ENCODE peak calls at places on chromosomes 3 and 15, in four cellular contexts. N is K562, M is GM12878, Z is HepG2. R is an unnamed sample.

GRCh38 chr3:32870373-32871091 is 52.7 kb downstream of the TRIM71 start:
- DNase-seq in N (no peak), M (no peak), Z (no peak), R (no peak)

GRCh38 chr3:141828487-141829284 is 47.8 kb upstream of the ATP1B3 start:
- DNase-seq in N (no peak), M (no peak), Z (no peak), R (no peak)

GRCh38 chr3:48966876-48967361 is 23.1 kb upstream of the P4HTM start:
- DNase-seq in N (no peak), M (no peak), Z (no peak), R (no peak)

GRCh38 chr3:114809668-114810413 is 337.2 kb downstream of the ZBTB20 start:
- DNase-seq in N (no peak), M (peak), Z (peak), R (no peak)

GRCh38 chr3:97823503-97824004 is 1.7 kb downstream of the CRYBG3 start:
- DNase-seq in N (no peak), M (no peak), Z (no peak), R (no peak)

GRCh38 chr15:73127302-73127936 is 75.2 kb downstream of the NEO1 start:
- DNase-seq in N (peak), M (peak), Z (peak), R (peak)

GRCh38 chr3:78402720-78403119 is 1362.8 kb downstream of the ROBO2 start:
- DNase-seq in N (no peak), M (no peak), Z (no peak), R (no peak)

GRCh38 chr3:73143821-73144237 is 82.4 kb downstream of the EBLN2 start:
- DNase-seq in N (peak), M (no peak), Z (no peak), R (no peak)

GRCh38 chr3:126753191-126754160 is 49.4 kb downstream of the CHCHD6 start:
- DNase-seq in N (no peak), M (no peak), Z (peak), R (no peak)

GRCh38 chr15:33013827-33014445 is 180.6 kb downstream of the FMN1 start:
- DNase-seq in N (no peak), M (no peak), Z (no peak), R (peak)

GRCh38 chr15:90934949-90935751 is at the start of gene UNC45A:
- DNase-seq in N (peak), M (peak), Z (peak), R (peak)

GRCh38 chr3:197364410-197365071 is 66.1 kb upstream of the DLG1 start:
- DNase-seq in N (no peak), M (no peak), Z (peak), R (no peak)

GRCh38 chr3:160008979-160009378 is 20.3 kb downstream of the IL12A start:
- DNase-seq in N (no peak), M (no peak), Z (no peak), R (no peak)

GRCh38 chr15:49620174-49620573 is 444 bp downstream of the FAM227B start:
- DNase-seq in N (no peak), M (no peak), Z (no peak), R (peak)

GRCh38 chr15:65189102-65189740 is 4.1 kb upstream of the CLPX start:
- DNase-seq in N (peak), M (no peak), Z (peak), R (peak)

GRCh38 chr15:57680021-57680420 is 26.5 kb upstream of the POLR2M start:
- DNase-seq in N (no peak), M (no peak), Z (no peak), R (peak)

GRCh38 chr15:62726461-62726860 is 316.1 kb upstream of the TPM1 start:
- DNase-seq in N (no peak), M (no peak), Z (no peak), R (no peak)

GRCh38 chr15:42348083-42348482 is 11.2 kb upstream of the CAPN3 start:
- DNase-seq in N (no peak), M (no peak), Z (no peak), R (no peak)

GRCh38 chr3:19946291-19946831 is 536 bp upstream of the RAB5A start:
- DNase-seq in N (no peak), M (no peak), Z (no peak), R (peak)

GRCh38 chr15:94229591-94230365 is 1.6 kb upstream of the MCTP2 start:
- DNase-seq in N (no peak), M (peak), Z (no peak), R (no peak)

GRCh38 chr3:155771126-155771525 is 26.3 kb upstream of the PLCH1 start:
- DNase-seq in N (no peak), M (no peak), Z (no peak), R (no peak)

GRCh38 chr3:139430467-139430866 is 41.0 kb upstream of the COPB2 start:
- DNase-seq in N (no peak), M (no peak), Z (no peak), R (no peak)

GRCh38 chr3:60086811-60087210 is 1037.0 kb upstream of the CFAP20DC start:
- DNase-seq in N (peak), M (peak), Z (peak), R (no peak)

GRCh38 chr3:77189684-77190083 is 149.8 kb downstream of the ROBO2 start:
- DNase-seq in N (no peak), M (no peak), Z (no peak), R (no peak)

GRCh38 chr3:158775001-158775400 is 26.9 kb upstream of the MFSD1 start:
- DNase-seq in N (no peak), M (no peak), Z (no peak), R (no peak)

GRCh38 chr3:51955175-51955892 is at the start of gene GPR62:
- DNase-seq in N (no peak), M (no peak), Z (no peak), R (no peak)

GRCh38 chr3:51957520-51958205 is 2.5 kb downstream of the GPR62 start:
- DNase-seq in N (no peak), M (no peak), Z (no peak), R (no peak)

GRCh38 chr3:51954120-51954519 is 1.1 kb upstream of the GPR62 start:
- DNase-seq in N (no peak), M (no peak), Z (no peak), R (no peak)

GRCh38 chr3:51954713-51955112 is 468 bp upstream of the GPR62 start:
- DNase-seq in N (no peak), M (no peak), Z (no peak), R (no peak)

DNA sequence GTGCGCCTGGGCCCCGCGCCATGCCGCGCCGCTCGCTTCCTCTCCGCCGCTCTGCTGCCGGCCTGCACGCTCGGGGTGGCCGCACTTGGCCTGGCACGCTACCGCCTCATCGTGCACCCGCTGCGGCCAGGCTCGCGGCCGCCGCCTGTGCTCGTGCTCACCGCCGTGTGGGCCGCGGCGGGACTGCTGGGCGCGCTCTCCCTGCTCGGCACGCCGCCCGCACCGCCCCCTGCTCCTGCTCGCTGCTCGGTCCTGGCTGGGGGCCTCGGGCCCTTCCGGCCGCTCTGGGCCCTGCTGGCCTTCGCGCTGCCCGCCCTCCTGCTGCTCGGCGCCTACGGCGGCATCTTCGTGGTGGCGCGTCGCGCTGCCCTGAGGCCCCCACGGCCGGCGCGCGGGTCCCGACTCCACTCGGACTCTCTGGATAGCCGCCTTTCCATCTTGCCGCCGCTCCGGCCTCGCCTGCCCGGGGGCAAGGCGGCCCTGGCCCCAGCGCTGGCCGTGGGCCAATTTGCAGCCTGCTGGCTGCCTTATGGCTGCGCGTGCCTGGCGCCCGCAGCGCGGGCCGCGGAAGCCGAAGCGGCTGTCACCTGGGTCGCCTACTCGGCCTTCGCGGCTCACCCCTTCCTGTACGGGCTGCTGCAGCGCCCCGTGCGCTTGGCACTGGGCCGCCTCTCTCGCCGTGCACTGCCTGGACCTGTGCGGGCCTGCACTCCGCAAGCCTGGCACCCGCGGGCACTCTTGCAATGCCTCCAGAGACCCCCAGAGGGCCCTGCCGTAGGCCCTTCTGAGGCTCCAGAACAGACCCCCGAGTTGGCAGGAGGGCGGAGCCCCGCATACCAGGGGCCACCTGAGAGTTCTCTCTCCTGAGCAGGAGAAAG is 951 bp downstream of the GPR62 start:
- DNase-seq in N (no peak), M (no peak), Z (no peak), R (no peak)
- TF ChIP-seq JUNB in N (no peak), M (no peak), Z (no peak), R (no peak)

GRCh38 chr3:138351916-138352555 is 3.7 kb downstream of the MRAS start:
- DNase-seq in N (no peak), M (no peak), Z (no peak), R (no peak)
- H3K4me3 ChIP-seq in N (no peak), M (no peak), Z (no peak), R (no peak)

DNA sequence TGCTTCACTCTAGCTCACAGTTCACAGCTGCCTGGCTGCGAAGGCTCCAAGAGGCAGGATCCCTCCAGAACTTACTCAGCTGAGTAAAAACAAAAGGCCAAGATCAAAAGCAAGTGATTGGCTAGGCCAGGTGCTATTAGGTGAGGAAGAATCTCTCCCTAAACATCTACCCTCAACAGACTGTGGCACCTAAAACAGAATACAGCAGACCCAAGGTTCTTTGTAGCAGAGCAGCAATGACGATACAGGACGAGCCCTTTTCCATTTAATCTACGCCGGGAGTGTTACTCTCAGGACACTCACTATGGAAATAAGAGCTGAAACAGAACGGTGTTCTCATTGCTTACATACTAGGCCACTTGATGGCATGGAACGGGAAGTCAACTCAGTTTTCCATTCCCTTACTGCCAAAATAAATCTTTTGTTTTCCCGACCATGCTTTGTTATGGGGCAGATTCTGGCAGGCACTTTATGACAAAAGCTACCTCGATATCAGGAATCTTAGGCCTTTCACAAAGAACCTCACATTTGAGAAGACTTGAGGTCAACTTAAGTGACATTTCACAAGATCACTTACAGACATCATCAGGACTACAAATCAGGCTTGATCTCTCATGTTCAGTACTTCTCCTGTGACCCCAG is 830 bp downstream of the ICE2 start:
- DNase-seq in N (no peak), M (peak), Z (peak), R (peak)
- TF ChIP-seq MAX in N (no peak), M (no peak), Z (no peak), R (no peak)

DNA sequence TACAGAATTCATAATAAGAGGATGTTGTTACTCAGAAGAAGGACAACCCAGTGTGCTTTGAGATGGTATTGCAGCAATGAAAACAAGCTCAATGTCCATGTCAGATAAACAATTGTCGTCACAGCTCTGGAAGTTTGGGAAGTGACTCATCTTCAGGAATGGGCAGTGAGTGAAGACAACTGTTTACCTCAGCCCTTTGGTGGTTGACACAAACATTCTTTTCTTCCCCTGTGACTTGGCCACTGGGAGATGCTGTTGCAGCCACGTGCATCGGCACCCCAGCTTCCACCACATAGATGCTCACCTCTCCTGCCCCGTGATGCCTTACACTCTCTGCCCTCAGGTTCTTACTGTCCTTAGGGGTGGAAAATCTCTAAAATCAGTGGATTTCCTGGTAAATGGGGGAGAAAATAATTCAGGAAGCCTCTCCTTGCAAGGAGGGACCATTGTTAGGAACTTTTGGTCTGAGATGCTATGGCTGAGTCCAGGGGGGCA is 114.1 kb upstream of the GALNT15 start:
- DNase-seq in N (no peak), M (no peak), Z (peak), R (peak)
- TF ChIP-seq JUNB in N (no peak), M (no peak), Z (peak), R (peak)

GRCh38 chr15:100973351-100974034 is 54.3 kb downstream of the LRRK1 start:
- DNase-seq in N (no peak), M (no peak), Z (no peak), R (no peak)
- H3K4me3 ChIP-seq in N (no peak), M (no peak), Z (no peak), R (no peak)

GRCh38 chr15:92880796-92881569 is 19.1 kb upstream of the CHD2 start:
- DNase-seq in N (no peak), M (no peak), Z (no peak), R (no peak)
- TF ChIP-seq MAX in N (no peak), M (no peak), Z (no peak), R (no peak)